ENCODE peak calls at places on chromosomes 3 and 15, in eight cellular contexts. U is T-helper 9 cell; K is T-helper 1 cell; O is H4; X is stimulated activated CD4-positive, alpha-beta T cell treated with anti-CD3 and anti-CD28 coated beads, Interleukin-15, amount 100 ng/mL, for 48 hours; I is KG1; E is NCI-H2081; V is activated T-cell treated with anti-CD3 and anti-CD28 coated beads, Interleukin-2, amount 50 U/mL, for 4 hours. D is an unnamed sample.

GRCh38 chr15:73628976-73629854 is 4.0 kb downstream of the NPTN start:
- DNase-seq in V (no peak), O (no peak), K (no peak), X (no peak), U (no peak), E (no peak), I (no peak), D (peak; percentile 12)

GRCh38 chr3:135929670-135930069 is 35.9 kb upstream of the PPP2R3A start:
- DNase-seq in X (no peak), E (no peak), K (no peak), I (no peak), V (no peak), U (no peak), O (no peak), D (no peak)

GRCh38 chr3:42061042-42061710 is 30.0 kb upstream of the TRAK1 start:
- DNase-seq in X (no peak), V (no peak), E (no peak), O (no peak), U (no peak), I (no peak), K (no peak), D (no peak)

GRCh38 chr15:55088207-55088606 is 108.5 kb downstream of the RSL24D1 start:
- DNase-seq in K (no peak), V (no peak), E (no peak), X (no peak), U (no peak), O (no peak), I (no peak), D (no peak)

GRCh38 chr15:61634837-61635236 is 405.7 kb upstream of the RORA start:
- DNase-seq in I (no peak), O (no peak), X (no peak), V (no peak), E (no peak), K (no peak), U (no peak), D (no peak)

GRCh38 chr15:36284911-36285310 is 294.5 kb upstream of the CDIN1 start:
- DNase-seq in I (no peak), E (no peak), K (no peak), V (no peak), X (no peak), U (no peak), O (no peak), D (no peak)

GRCh38 chr15:41967506-41968206 is 4.7 kb downstream of the EHD4 start:
- DNase-seq in V (no peak), K (no peak), U (no peak), I (peak; percentile 24), O (no peak), E (no peak), X (no peak), D (peak; percentile 65)

GRCh38 chr3:4939276-4939675 is 40.0 kb upstream of the BHLHE40 start:
- DNase-seq in K (no peak), U (no peak), E (no peak), X (no peak), V (no peak), O (no peak), I (no peak), D (no peak)

GRCh38 chr3:64143399-64144130 is 81.7 kb downstream of the PRICKLE2 start:
- DNase-seq in K (no peak), X (no peak), O (peak; percentile 21), V (no peak), I (no peak), U (no peak), E (peak; percentile 31), D (no peak)

GRCh38 chr15:87710406-87710805 is 546.1 kb downstream of the NTRK3 start:
- DNase-seq in O (peak; percentile 80), U (no peak), V (no peak), I (no peak), K (no peak), X (no peak), E (no peak), D (no peak)

GRCh38 chr15:40545457-40545856 is 19.4 kb downstream of the CCDC32 start:
- DNase-seq in I (no peak), V (no peak), K (no peak), E (no peak), O (no peak), X (no peak), U (no peak), D (no peak)

GRCh38 chr3:180250172-180250571 is 213.4 kb upstream of the PEX5L start:
- DNase-seq in X (no peak), O (peak; percentile 57), U (no peak), I (no peak), V (no peak), E (peak; percentile 14), K (no peak), D (no peak)

GRCh38 chr3:172836390-172836997 is 86.0 kb downstream of the ECT2 start:
- DNase-seq in U (no peak), E (peak; percentile 51), O (peak; percentile 54), K (no peak), V (no peak), I (peak; percentile 43), X (peak; percentile 7), D (no peak)

GRCh38 chr15:73265536-73266153 is 103.1 kb downstream of the HCN4 start:
- DNase-seq in I (peak; percentile 15), K (peak; percentile 12), E (peak; percentile 16), U (peak; percentile 20), V (peak; percentile 21), X (peak; percentile 39), O (peak; percentile 64), D (no peak)

GRCh38 chr3:52998781-52999509 is 46.9 kb downstream of the SFMBT1 start:
- DNase-seq in E (no peak), V (no peak), X (no peak), K (no peak), I (no peak), U (no peak), O (no peak), D (no peak)

GRCh38 chr3:64798316-64798715 is 110.5 kb upstream of the ADAMTS9 start:
- DNase-seq in I (no peak), E (no peak), V (no peak), X (no peak), K (no peak), U (no peak), O (no peak), D (no peak)

GRCh38 chr3:170423001-170423615 is 4.4 kb downstream of the CLDN11 start:
- DNase-seq in V (no peak), E (no peak), I (no peak), K (no peak), U (no peak), X (no peak), O (no peak), D (no peak)

GRCh38 chr3:175200391-175200790 is 341.3 kb downstream of the NAALADL2 start:
- DNase-seq in X (no peak), U (no peak), K (no peak), V (no peak), O (no peak), I (no peak), E (no peak), D (no peak)

GRCh38 chr3:102238362-102238761 is 196.5 kb upstream of the ZPLD1 start:
- DNase-seq in E (peak; percentile 40), O (no peak), X (no peak), K (no peak), I (no peak), V (no peak), U (no peak), D (no peak)

GRCh38 chr3:98343647-98344507 is 9.8 kb upstream of the OR5K4 start:
- DNase-seq in U (no peak), V (no peak), X (peak; percentile 23), O (peak; percentile 67), I (no peak), K (no peak), E (peak; percentile 46), D (no peak)

GRCh38 chr3:71629289-71630252 is 46.0 kb upstream of the FOXP1 start:
- DNase-seq in I (no peak), K (no peak), E (no peak), V (no peak), X (no peak), U (no peak), O (no peak), D (peak; percentile 26)

GRCh38 chr3:190122198-190122771 is 1.6 kb upstream of the P3H2 start:
- DNase-seq in V (no peak), X (no peak), U (no peak), E (no peak), I (no peak), O (no peak), K (no peak), D (no peak)

GRCh38 chr3:43043071-43043766 is 62.7 kb downstream of the POMGNT2 start:
- DNase-seq in X (no peak), V (no peak), O (no peak), I (no peak), E (no peak), U (no peak), K (no peak), D (no peak)

GRCh38 chr3:73681610-73682009 is 56.9 kb upstream of the PDZRN3 start:
- DNase-seq in I (no peak), V (no peak), K (no peak), O (no peak), U (no peak), X (no peak), E (no peak), D (no peak)

GRCh38 chr15:70047386-70048195 is 50.1 kb downstream of the TLE3 start:
- DNase-seq in E (no peak), O (no peak), I (no peak), K (no peak), X (no peak), U (no peak), V (no peak), D (no peak)

D was measured in SIG-M5.